ENCODE peak calls at places on chromosome 16, in six cellular contexts. One of them, this sample, is unnamed. For H3K9me3, the result is how much of the 10 kb centered on the place peaks cover.

GRCh38 chr16:57617604-57618111 is 10.8 kb upstream of the ADGRG1 start:
- DNase-seq in heart left ventricle: no peak
- DNase-seq in CD4-positive, alpha-beta T cell: no peak
- DNase-seq in neuronal stem cell: no peak
- DNase-seq in OCI-LY7: no peak
- DNase-seq in mucosa of descending colon: no peak
- DNase-seq in this sample: no peak

GRCh38 chr16:53053967-53054669 is 673 bp upstream of the CHD9 start:
- DNase-seq in heart left ventricle: peak
- DNase-seq in CD4-positive, alpha-beta T cell: no peak
- DNase-seq in neuronal stem cell: no peak
- DNase-seq in OCI-LY7: peak
- DNase-seq in mucosa of descending colon: peak
- DNase-seq in this sample: peak

GRCh38 chr16:85357323-85357722 is 245.1 kb upstream of the CIBAR2 start:
- DNase-seq in heart left ventricle: no peak
- DNase-seq in CD4-positive, alpha-beta T cell: no peak
- DNase-seq in neuronal stem cell: no peak
- DNase-seq in OCI-LY7: no peak
- DNase-seq in mucosa of descending colon: no peak
- DNase-seq in this sample: peak

GRCh38 chr16:57039148-57039812 is 49.9 kb downstream of the NLRC5 start:
- DNase-seq in heart left ventricle: no peak
- DNase-seq in CD4-positive, alpha-beta T cell: no peak
- DNase-seq in neuronal stem cell: no peak
- DNase-seq in OCI-LY7: peak
- DNase-seq in mucosa of descending colon: no peak
- DNase-seq in this sample: no peak

GRCh38 chr16:27473101-27473900 is 71.3 kb downstream of the IL21R start:
- DNase-seq in heart left ventricle: no peak
- DNase-seq in CD4-positive, alpha-beta T cell: no peak
- DNase-seq in neuronal stem cell: no peak
- DNase-seq in OCI-LY7: no peak
- DNase-seq in mucosa of descending colon: peak
- DNase-seq in this sample: no peak

GRCh38 chr16:88616320-88616719 is 22.1 kb upstream of the IL17C start:
- DNase-seq in heart left ventricle: no peak
- DNase-seq in CD4-positive, alpha-beta T cell: no peak
- DNase-seq in neuronal stem cell: no peak
- DNase-seq in OCI-LY7: no peak
- DNase-seq in mucosa of descending colon: peak
- DNase-seq in this sample: no peak

GRCh38 chr16:80725566-80726162 is 78.7 kb downstream of the CDYL2 start:
- DNase-seq in heart left ventricle: no peak
- DNase-seq in CD4-positive, alpha-beta T cell: no peak
- DNase-seq in neuronal stem cell: no peak
- DNase-seq in OCI-LY7: no peak
- DNase-seq in mucosa of descending colon: no peak
- DNase-seq in this sample: no peak

GRCh38 chr16:77584205-77584859 is 138.0 kb upstream of the NUDT7 start:
- DNase-seq in heart left ventricle: peak
- DNase-seq in CD4-positive, alpha-beta T cell: no peak
- DNase-seq in neuronal stem cell: peak
- DNase-seq in OCI-LY7: peak
- DNase-seq in mucosa of descending colon: no peak
- DNase-seq in this sample: no peak

GRCh38 chr16:3328643-3329042 is 23.3 kb downstream of the ZNF75A start:
- DNase-seq in heart left ventricle: no peak
- DNase-seq in CD4-positive, alpha-beta T cell: no peak
- DNase-seq in neuronal stem cell: no peak
- DNase-seq in OCI-LY7: no peak
- DNase-seq in mucosa of descending colon: no peak
- DNase-seq in this sample: no peak

GRCh38 chr16:3321802-3322201 is 16.5 kb downstream of the ZNF75A start:
- DNase-seq in heart left ventricle: no peak
- DNase-seq in CD4-positive, alpha-beta T cell: no peak
- DNase-seq in neuronal stem cell: no peak
- DNase-seq in OCI-LY7: no peak
- DNase-seq in mucosa of descending colon: no peak
- DNase-seq in this sample: no peak

GRCh38 chr16:3328104-3328503 is 22.8 kb downstream of the ZNF75A start:
- DNase-seq in heart left ventricle: no peak
- DNase-seq in CD4-positive, alpha-beta T cell: no peak
- DNase-seq in neuronal stem cell: no peak
- DNase-seq in OCI-LY7: no peak
- DNase-seq in mucosa of descending colon: no peak
- DNase-seq in this sample: no peak

GRCh38 chr16:3327514-3327913 is 22.2 kb downstream of the ZNF75A start:
- DNase-seq in heart left ventricle: no peak
- DNase-seq in CD4-positive, alpha-beta T cell: no peak
- DNase-seq in neuronal stem cell: no peak
- DNase-seq in OCI-LY7: no peak
- DNase-seq in mucosa of descending colon: no peak
- DNase-seq in this sample: no peak
- H3K9me3 ChIP-seq in heart left ventricle: under half
- H3K9me3 ChIP-seq in CD4-positive, alpha-beta T cell: under half
- H3K9me3 ChIP-seq in neuronal stem cell: under half
- H3K9me3 ChIP-seq in OCI-LY7: under half
- H3K9me3 ChIP-seq in mucosa of descending colon: under half
- H3K9me3 ChIP-seq in this sample: under half

DNA sequence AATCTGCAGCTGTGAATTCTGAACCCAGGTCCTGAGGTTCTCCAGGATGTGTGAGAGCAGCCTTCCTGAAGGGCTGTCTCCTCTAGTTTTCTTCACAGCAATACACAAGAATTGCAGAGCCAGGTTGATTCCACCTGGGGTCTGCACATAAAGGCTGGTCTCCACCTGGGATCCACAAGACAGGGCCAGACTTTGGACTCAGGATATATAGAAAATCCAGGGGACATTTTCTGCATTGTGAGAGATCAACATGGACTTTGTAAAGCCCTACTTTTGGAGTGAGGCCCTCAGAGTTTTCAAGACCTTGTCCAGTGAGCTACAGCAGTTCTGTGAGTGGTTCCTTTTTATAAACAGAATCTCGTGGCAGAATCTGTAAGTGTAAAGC is 6.3 kb downstream of the ZNF267 start:
- DNase-seq in heart left ventricle: no peak
- DNase-seq in CD4-positive, alpha-beta T cell: no peak
- DNase-seq in neuronal stem cell: no peak
- DNase-seq in OCI-LY7: no peak
- DNase-seq in mucosa of descending colon: no peak
- DNase-seq in this sample: no peak
- H3K9me3 ChIP-seq in heart left ventricle: under half
- H3K9me3 ChIP-seq in CD4-positive, alpha-beta T cell: under half
- H3K9me3 ChIP-seq in neuronal stem cell: half or more
- H3K9me3 ChIP-seq in OCI-LY7: under half
- H3K9me3 ChIP-seq in mucosa of descending colon: under half
- H3K9me3 ChIP-seq in this sample: under half

DNA sequence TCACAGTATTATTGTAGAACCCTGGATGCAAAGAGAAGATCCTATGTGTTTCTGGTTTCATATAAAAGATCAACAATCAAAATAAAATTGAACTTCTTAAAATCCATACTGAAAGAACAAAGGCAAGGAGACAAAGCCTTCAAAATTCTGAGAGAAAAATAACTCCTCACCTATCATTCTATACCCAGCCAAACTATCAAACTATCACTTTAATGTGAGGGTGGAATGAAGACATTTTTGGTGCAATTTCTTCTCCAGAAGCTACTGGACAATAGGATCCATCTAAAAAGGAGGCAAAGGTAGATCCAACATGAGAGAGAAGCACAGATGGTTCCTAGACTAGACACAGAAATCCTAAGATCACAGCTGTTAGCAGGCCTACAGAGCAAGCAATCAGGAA is 71.1 kb downstream of the CPPED1 start:
- DNase-seq in heart left ventricle: no peak
- DNase-seq in CD4-positive, alpha-beta T cell: no peak
- DNase-seq in neuronal stem cell: no peak
- DNase-seq in OCI-LY7: peak
- DNase-seq in mucosa of descending colon: no peak
- DNase-seq in this sample: no peak
- H3K9me3 ChIP-seq in heart left ventricle: under half
- H3K9me3 ChIP-seq in CD4-positive, alpha-beta T cell: under half
- H3K9me3 ChIP-seq in neuronal stem cell: under half
- H3K9me3 ChIP-seq in OCI-LY7: under half
- H3K9me3 ChIP-seq in mucosa of descending colon: under half
- H3K9me3 ChIP-seq in this sample: under half

GRCh38 chr16:47481698-47482374 is 20.7 kb downstream of the PHKB start:
- DNase-seq in heart left ventricle: no peak
- DNase-seq in CD4-positive, alpha-beta T cell: no peak
- DNase-seq in neuronal stem cell: no peak
- DNase-seq in OCI-LY7: peak
- DNase-seq in mucosa of descending colon: no peak
- DNase-seq in this sample: no peak
- H3K9me3 ChIP-seq in heart left ventricle: under half
- H3K9me3 ChIP-seq in CD4-positive, alpha-beta T cell: under half
- H3K9me3 ChIP-seq in neuronal stem cell: under half
- H3K9me3 ChIP-seq in OCI-LY7: under half
- H3K9me3 ChIP-seq in mucosa of descending colon: under half
- H3K9me3 ChIP-seq in this sample: under half

GRCh38 chr16:20520103-20520502 is 56.1 kb downstream of the ACSM2B start:
- DNase-seq in heart left ventricle: no peak
- DNase-seq in CD4-positive, alpha-beta T cell: no peak
- DNase-seq in neuronal stem cell: no peak
- DNase-seq in OCI-LY7: no peak
- DNase-seq in mucosa of descending colon: no peak
- DNase-seq in this sample: no peak

GRCh38 chr16:20517149-20517548 is 59.0 kb downstream of the ACSM2B start:
- DNase-seq in heart left ventricle: no peak
- DNase-seq in CD4-positive, alpha-beta T cell: no peak
- DNase-seq in neuronal stem cell: no peak
- DNase-seq in OCI-LY7: no peak
- DNase-seq in mucosa of descending colon: no peak
- DNase-seq in this sample: no peak

GRCh38 chr16:20515580-20516179 is 60.5 kb downstream of the ACSM2B start:
- DNase-seq in heart left ventricle: no peak
- DNase-seq in CD4-positive, alpha-beta T cell: no peak
- DNase-seq in neuronal stem cell: no peak
- DNase-seq in OCI-LY7: no peak
- DNase-seq in mucosa of descending colon: no peak
- DNase-seq in this sample: no peak

DNA sequence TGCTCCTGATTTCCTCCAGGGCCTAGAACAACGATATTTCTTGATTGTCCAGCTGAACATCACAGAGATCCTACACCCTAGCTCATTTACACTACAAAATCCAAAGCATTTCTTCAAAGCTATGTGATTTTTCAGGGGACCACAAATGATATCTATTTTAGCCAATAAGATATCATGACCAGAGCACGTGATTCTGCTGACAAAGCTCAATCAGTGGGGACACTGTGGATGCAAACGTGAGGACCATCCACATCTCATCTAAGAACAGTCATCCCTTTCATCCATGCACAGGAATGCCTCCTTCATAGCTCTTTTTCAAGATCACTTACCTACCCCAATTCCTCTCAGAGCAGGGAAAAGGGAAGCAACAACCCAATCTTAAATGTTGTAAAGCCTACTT is 56.9 kb downstream of the ACSM2B start:
- DNase-seq in heart left ventricle: no peak
- DNase-seq in CD4-positive, alpha-beta T cell: no peak
- DNase-seq in neuronal stem cell: no peak
- DNase-seq in OCI-LY7: no peak
- DNase-seq in mucosa of descending colon: no peak
- DNase-seq in this sample: no peak
- H3K9me3 ChIP-seq in heart left ventricle: under half
- H3K9me3 ChIP-seq in CD4-positive, alpha-beta T cell: under half
- H3K9me3 ChIP-seq in neuronal stem cell: under half
- H3K9me3 ChIP-seq in OCI-LY7: under half
- H3K9me3 ChIP-seq in mucosa of descending colon: under half
- H3K9me3 ChIP-seq in this sample: under half

GRCh38 chr16:46901709-46902108 is 17.5 kb downstream of the GPT2 start:
- DNase-seq in heart left ventricle: no peak
- DNase-seq in CD4-positive, alpha-beta T cell: no peak
- DNase-seq in neuronal stem cell: no peak
- DNase-seq in OCI-LY7: no peak
- DNase-seq in mucosa of descending colon: no peak
- DNase-seq in this sample: no peak
- H3K9me3 ChIP-seq in heart left ventricle: under half
- H3K9me3 ChIP-seq in CD4-positive, alpha-beta T cell: under half
- H3K9me3 ChIP-seq in neuronal stem cell: under half
- H3K9me3 ChIP-seq in OCI-LY7: under half
- H3K9me3 ChIP-seq in mucosa of descending colon: under half
- H3K9me3 ChIP-seq in this sample: under half

DNA sequence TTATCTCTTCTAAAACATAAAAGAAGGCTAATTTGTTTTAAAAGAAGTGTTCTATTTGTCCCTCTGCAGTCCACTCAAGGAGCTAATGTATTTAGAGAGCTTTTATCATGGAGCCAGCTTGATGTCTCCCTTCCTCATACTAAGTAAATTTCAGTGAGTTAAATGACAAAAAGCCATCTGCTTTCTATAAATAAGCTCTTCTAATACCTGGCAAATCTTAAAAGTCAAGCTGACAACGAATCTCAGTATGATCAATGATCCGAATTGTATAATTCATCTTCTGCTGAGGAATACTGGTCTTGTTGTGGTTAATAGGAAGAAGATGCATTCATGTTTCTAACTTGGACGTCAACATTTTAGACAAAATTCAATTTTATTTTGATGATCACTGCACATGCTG is 1390.7 kb downstream of the CDH8 start:
- DNase-seq in heart left ventricle: no peak
- DNase-seq in CD4-positive, alpha-beta T cell: no peak
- DNase-seq in neuronal stem cell: no peak
- DNase-seq in OCI-LY7: no peak
- DNase-seq in mucosa of descending colon: no peak
- DNase-seq in this sample: no peak
- H3K9me3 ChIP-seq in heart left ventricle: under half
- H3K9me3 ChIP-seq in CD4-positive, alpha-beta T cell: under half
- H3K9me3 ChIP-seq in neuronal stem cell: under half
- H3K9me3 ChIP-seq in OCI-LY7: under half
- H3K9me3 ChIP-seq in mucosa of descending colon: under half
- H3K9me3 ChIP-seq in this sample: under half